ENCODE peak calls at places on chromosome 14, in seven cellular contexts. One of them, this sample, is unnamed.

GRCh38 chr14:61074852-61075251 is 93.8 kb downstream of the SLC38A6 start:
- DNase-seq in NB4: no peak
- DNase-seq in A549: no peak
- DNase-seq in HCT116: no peak
- DNase-seq in K562: no peak
- DNase-seq in GM12878: no peak
- DNase-seq in HepG2: no peak
- DNase-seq in this sample: no peak

GRCh38 chr14:20799444-20799843 is 3.2 kb downstream of the RNASE1 start:
- DNase-seq in NB4: no peak
- DNase-seq in A549: no peak
- DNase-seq in HCT116: no peak
- DNase-seq in K562: no peak
- DNase-seq in GM12878: no peak
- DNase-seq in HepG2: no peak
- DNase-seq in this sample: peak; percentile 64

GRCh38 chr14:95136631-95137030 is 20.7 kb downstream of the DICER1 start:
- DNase-seq in NB4: no peak
- DNase-seq in A549: no peak
- DNase-seq in HCT116: no peak
- DNase-seq in K562: no peak
- DNase-seq in GM12878: no peak
- DNase-seq in HepG2: no peak
- DNase-seq in this sample: no peak

GRCh38 chr14:21211509-21211908 is 55.6 kb upstream of the OR5AU1 start:
- DNase-seq in NB4: no peak
- DNase-seq in A549: no peak
- DNase-seq in HCT116: no peak
- DNase-seq in K562: no peak
- DNase-seq in GM12878: no peak
- DNase-seq in HepG2: no peak
- DNase-seq in this sample: no peak

GRCh38 chr14:83300454-83301064 is 1766.9 kb upstream of the SEL1L start:
- DNase-seq in NB4: peak; percentile 48
- DNase-seq in A549: no peak
- DNase-seq in HCT116: no peak
- DNase-seq in K562: no peak
- DNase-seq in GM12878: no peak
- DNase-seq in HepG2: peak; percentile 12
- DNase-seq in this sample: peak; percentile 49

GRCh38 chr14:34078117-34078743 is 127.4 kb upstream of the EGLN3 start:
- DNase-seq in NB4: peak; percentile 84
- DNase-seq in A549: peak; percentile 53
- DNase-seq in HCT116: no peak
- DNase-seq in K562: peak; percentile 62
- DNase-seq in GM12878: no peak
- DNase-seq in HepG2: no peak
- DNase-seq in this sample: no peak

GRCh38 chr14:48723841-48724495 is 862.2 kb downstream of the RPS29 start:
- DNase-seq in NB4: no peak
- DNase-seq in A549: no peak
- DNase-seq in HCT116: no peak
- DNase-seq in K562: no peak
- DNase-seq in GM12878: no peak
- DNase-seq in HepG2: no peak
- DNase-seq in this sample: no peak

GRCh38 chr14:52850520-52850919 is 59.1 kb upstream of the GNPNAT1 start:
- DNase-seq in NB4: no peak
- DNase-seq in A549: no peak
- DNase-seq in HCT116: no peak
- DNase-seq in K562: no peak
- DNase-seq in GM12878: no peak
- DNase-seq in HepG2: peak; percentile 53
- DNase-seq in this sample: no peak

GRCh38 chr14:88831285-88831684 is 6.8 kb downstream of the TTC8 start:
- DNase-seq in NB4: no peak
- DNase-seq in A549: no peak
- DNase-seq in HCT116: peak; percentile 13
- DNase-seq in K562: no peak
- DNase-seq in GM12878: no peak
- DNase-seq in HepG2: no peak
- DNase-seq in this sample: peak; percentile 2

GRCh38 chr14:61501714-61502458 is 180.5 kb downstream of the PRKCH start:
- DNase-seq in NB4: no peak
- DNase-seq in A549: no peak
- DNase-seq in HCT116: no peak
- DNase-seq in K562: no peak
- DNase-seq in GM12878: no peak
- DNase-seq in HepG2: no peak
- DNase-seq in this sample: no peak

GRCh38 chr14:38143170-38143569 is 64.5 kb upstream of the SSTR1 start:
- DNase-seq in NB4: no peak
- DNase-seq in A549: no peak
- DNase-seq in HCT116: no peak
- DNase-seq in K562: no peak
- DNase-seq in GM12878: no peak
- DNase-seq in HepG2: no peak
- DNase-seq in this sample: no peak

GRCh38 chr14:64515053-64515452 is 10.5 kb downstream of the ZBTB1 start:
- DNase-seq in NB4: no peak
- DNase-seq in A549: no peak
- DNase-seq in HCT116: no peak
- DNase-seq in K562: no peak
- DNase-seq in GM12878: no peak
- DNase-seq in HepG2: no peak
- DNase-seq in this sample: no peak

GRCh38 chr14:67385618-67386017 is 25.5 kb downstream of the EIF2S1 start:
- DNase-seq in NB4: no peak
- DNase-seq in A549: no peak
- DNase-seq in HCT116: no peak
- DNase-seq in K562: no peak
- DNase-seq in GM12878: no peak
- DNase-seq in HepG2: no peak
- DNase-seq in this sample: no peak

GRCh38 chr14:33693237-33693636 is 257.6 kb downstream of the EGLN3 start:
- DNase-seq in NB4: no peak
- DNase-seq in A549: no peak
- DNase-seq in HCT116: no peak
- DNase-seq in K562: no peak
- DNase-seq in GM12878: no peak
- DNase-seq in HepG2: no peak
- DNase-seq in this sample: no peak

GRCh38 chr14:101965145-101965531 is 765 bp downstream of the DYNC1H1 start:
- DNase-seq in NB4: peak; percentile 71
- DNase-seq in A549: no peak
- DNase-seq in HCT116: peak; percentile 27
- DNase-seq in K562: no peak
- DNase-seq in GM12878: no peak
- DNase-seq in HepG2: peak; percentile 54
- DNase-seq in this sample: peak; percentile 67

DNA sequence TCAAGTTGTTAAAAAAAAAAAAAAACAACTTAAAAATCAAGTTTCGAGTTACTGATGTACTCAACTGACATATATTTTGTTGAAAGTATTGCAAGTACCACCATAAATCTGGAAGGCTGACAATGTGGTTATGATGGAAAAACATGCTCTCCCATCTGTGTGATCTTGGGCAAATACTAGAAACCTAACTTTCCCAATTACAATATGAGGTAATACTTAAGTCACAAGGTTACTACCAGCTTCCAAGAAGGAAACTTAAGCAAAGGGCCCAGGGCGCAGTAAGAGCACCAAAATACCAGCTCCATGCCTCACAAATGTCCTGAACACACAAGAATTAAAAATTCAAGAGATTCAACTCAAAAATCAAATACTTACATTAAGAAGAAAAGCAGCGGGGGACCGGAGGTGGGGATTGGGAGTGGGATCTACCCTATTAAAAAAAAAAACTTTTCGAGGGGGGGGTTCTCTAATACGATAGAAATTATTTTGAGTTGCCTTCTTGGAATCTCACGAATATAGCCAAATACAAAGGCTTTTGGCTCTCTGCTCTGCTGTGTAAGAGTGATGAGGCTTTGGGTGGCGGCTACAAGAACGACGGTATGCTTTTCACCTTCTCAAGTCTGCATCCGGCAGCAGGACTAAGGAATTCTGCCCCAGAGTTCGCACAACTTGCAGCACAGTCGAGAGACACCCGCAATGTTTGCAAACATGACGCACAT is 1.2 kb downstream of the SAV1 start:
- DNase-seq in NB4: peak; percentile 55
- DNase-seq in A549: no peak
- DNase-seq in HCT116: no peak
- DNase-seq in K562: no peak
- DNase-seq in GM12878: no peak
- DNase-seq in HepG2: peak; percentile 37
- DNase-seq in this sample: peak; percentile 59
- TF ChIP-seq POLR2A in NB4: no peak
- TF ChIP-seq POLR2A in A549: no peak
- TF ChIP-seq POLR2A in HCT116: no peak
- TF ChIP-seq POLR2A in K562: no peak
- TF ChIP-seq POLR2A in GM12878: no peak
- TF ChIP-seq POLR2A in HepG2: no peak
- TF ChIP-seq POLR2A in this sample: no peak

DNA sequence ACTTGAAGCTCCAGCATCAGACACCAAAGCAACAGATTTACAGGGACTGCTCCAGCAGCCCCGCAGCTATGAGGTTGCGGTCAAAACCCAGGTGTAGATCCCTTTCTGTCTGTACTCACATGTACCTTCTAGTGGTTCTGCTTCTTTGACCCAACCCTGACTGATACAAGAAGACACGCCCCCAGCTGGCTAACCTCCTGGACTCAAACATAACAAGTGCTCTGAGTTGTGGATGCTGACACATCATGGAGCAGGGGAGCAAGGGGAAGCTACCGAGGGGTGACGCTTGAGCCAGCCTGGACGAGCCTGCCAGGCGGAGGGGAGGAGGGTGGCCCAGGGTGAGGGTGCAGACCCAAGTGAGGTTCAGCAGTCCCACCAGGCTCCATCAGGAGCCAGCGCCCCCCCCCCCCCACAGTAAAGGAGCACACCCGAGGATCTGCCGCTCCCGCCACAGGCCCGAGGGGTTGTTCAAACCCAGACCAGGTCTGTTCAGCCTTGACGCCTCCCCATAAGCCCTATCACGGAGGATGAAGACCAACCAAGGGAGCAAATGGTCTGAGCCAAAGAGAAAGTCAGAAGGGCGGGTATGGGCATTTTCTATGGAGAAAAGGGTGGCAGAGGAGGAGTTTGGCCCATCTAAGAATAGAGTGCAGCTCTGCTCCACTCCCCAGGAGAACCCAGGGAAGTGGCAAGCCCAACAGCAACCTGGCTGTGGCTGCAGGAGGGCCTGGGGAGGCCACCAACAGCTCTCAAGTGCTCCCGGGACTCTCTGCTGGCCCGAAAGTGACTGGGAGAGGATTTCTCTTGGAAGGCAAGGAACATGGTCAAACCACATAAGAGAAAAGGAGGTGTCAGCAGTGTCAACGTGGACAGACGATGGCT is 229.4 kb downstream of the BCL11B start:
- DNase-seq in NB4: no peak
- DNase-seq in A549: no peak
- DNase-seq in HCT116: no peak
- DNase-seq in K562: no peak
- DNase-seq in GM12878: no peak
- DNase-seq in HepG2: no peak
- DNase-seq in this sample: no peak
- H3K4me3 ChIP-seq in NB4: no peak overlapping the region
- H3K4me3 ChIP-seq in A549: no peak overlapping the region
- H3K4me3 ChIP-seq in HCT116: no peak overlapping the region
- H3K4me3 ChIP-seq in K562: no peak overlapping the region
- H3K4me3 ChIP-seq in GM12878: no peak overlapping the region
- H3K4me3 ChIP-seq in HepG2: no peak overlapping the region
- H3K4me3 ChIP-seq in this sample: no peak overlapping the region

DNA sequence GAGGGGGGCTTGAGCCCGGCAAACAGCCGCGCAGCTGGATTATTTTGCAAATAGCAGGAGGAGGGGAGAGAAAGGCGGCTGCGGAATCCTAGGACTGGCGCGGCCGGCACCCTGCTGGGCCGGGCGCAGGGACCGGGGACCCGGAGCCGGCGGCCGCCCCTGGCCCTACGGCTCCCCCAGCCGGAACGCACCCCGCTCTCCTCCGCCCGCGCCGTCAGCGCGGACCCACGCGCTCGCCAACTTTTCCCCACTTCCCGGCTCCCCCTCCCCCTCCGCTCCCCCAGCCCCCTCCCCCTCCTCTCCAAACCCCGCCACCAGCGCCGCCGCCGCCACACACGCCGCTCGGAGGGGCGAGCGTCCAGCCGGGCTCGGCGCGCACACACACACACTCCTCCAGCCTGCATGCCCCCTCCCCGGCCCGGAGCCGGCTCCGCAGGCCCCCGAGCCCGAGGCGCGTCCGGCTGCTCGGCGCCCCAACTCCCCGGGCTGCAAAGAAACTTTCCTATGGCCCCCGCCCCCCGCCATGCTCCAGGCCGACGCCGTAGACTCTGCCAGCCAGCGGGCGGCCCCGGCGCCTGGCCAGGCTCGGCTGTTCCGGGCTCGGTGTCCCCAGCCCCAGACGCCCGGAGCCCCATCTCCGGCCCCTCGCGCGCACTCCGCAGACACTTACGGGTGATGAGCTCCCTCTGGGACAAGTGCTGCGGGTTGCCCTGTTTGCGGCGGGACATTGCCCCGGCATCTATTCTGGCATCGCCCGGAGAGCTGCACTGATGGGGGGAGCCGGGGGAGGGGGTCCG is 1.3 kb downstream of the BCL11B start:
- DNase-seq in NB4: peak; percentile 57
- DNase-seq in A549: no peak
- DNase-seq in HCT116: no peak
- DNase-seq in K562: no peak
- DNase-seq in GM12878: no peak
- DNase-seq in HepG2: no peak
- DNase-seq in this sample: no peak
- TF ChIP-seq MAX in NB4: no peak
- TF ChIP-seq MAX in A549: no peak
- TF ChIP-seq MAX in HCT116: no peak
- TF ChIP-seq MAX in K562: no peak
- TF ChIP-seq MAX in GM12878: no peak
- TF ChIP-seq MAX in HepG2: no peak
- TF ChIP-seq MAX in this sample: no peak

GRCh38 chr14:105064001-105064400 is 1.2 kb downstream of the GPR132 start:
- DNase-seq in NB4: no peak
- DNase-seq in A549: no peak
- DNase-seq in HCT116: no peak
- DNase-seq in K562: no peak
- DNase-seq in GM12878: no peak
- DNase-seq in HepG2: no peak
- DNase-seq in this sample: no peak

GRCh38 chr14:105064721-105065143 is 498 bp downstream of the GPR132 start:
- DNase-seq in NB4: peak; percentile 35
- DNase-seq in A549: no peak
- DNase-seq in HCT116: no peak
- DNase-seq in K562: peak; percentile 28
- DNase-seq in GM12878: no peak
- DNase-seq in HepG2: peak; percentile 36
- DNase-seq in this sample: no peak

GRCh38 chr14:105066285-105067071 is 1.2 kb upstream of the GPR132 start:
- DNase-seq in NB4: no peak
- DNase-seq in A549: no peak
- DNase-seq in HCT116: no peak
- DNase-seq in K562: no peak
- DNase-seq in GM12878: no peak
- DNase-seq in HepG2: no peak
- DNase-seq in this sample: no peak

GRCh38 chr14:105067140-105067968 is 2.1 kb upstream of the GPR132 start:
- DNase-seq in NB4: peak; percentile 80
- DNase-seq in A549: no peak
- DNase-seq in HCT116: no peak
- DNase-seq in K562: no peak
- DNase-seq in GM12878: peak; percentile 55
- DNase-seq in HepG2: no peak
- DNase-seq in this sample: no peak

GRCh38 chr14:105065280-105066228 is at the start of gene GPR132:
- DNase-seq in NB4: peak; percentile 98
- DNase-seq in A549: no peak
- DNase-seq in HCT116: no peak
- DNase-seq in K562: no peak
- DNase-seq in GM12878: peak; percentile 93
- DNase-seq in HepG2: no peak
- DNase-seq in this sample: no peak
- TF ChIP-seq POLR2A in NB4: peak; percentile 66
- TF ChIP-seq POLR2A in A549: no peak
- TF ChIP-seq POLR2A in HCT116: no peak
- TF ChIP-seq POLR2A in K562: no peak
- TF ChIP-seq POLR2A in GM12878: peak; percentile 91
- TF ChIP-seq POLR2A in HepG2: no peak
- TF ChIP-seq POLR2A in this sample: no peak